ENCODE peak calls at places on chromosomes 1 and 21, in five cellular contexts. One of them, this sample, is unnamed.

GRCh38 chr1:152244576-152244975 is 20.6 kb upstream of the HRNR start:
- DNase-seq in IMR-90: no peak
- DNase-seq in heart right ventricle: no peak
- DNase-seq in HCT116: no peak
- DNase-seq in GM12865: no peak
- DNase-seq in this sample: peak

GRCh38 chr1:15704526-15705183 is 20.5 kb downstream of the PLEKHM2 start:
- DNase-seq in GM12865: no peak
- DNase-seq in IMR-90: no peak
- DNase-seq in heart right ventricle: no peak
- DNase-seq in HCT116: no peak
- DNase-seq in this sample: peak

GRCh38 chr1:29640428-29640785 is 404.1 kb downstream of the PTPRU start:
- DNase-seq in GM12865: no peak
- DNase-seq in heart right ventricle: no peak
- DNase-seq in HCT116: no peak
- DNase-seq in IMR-90: no peak
- DNase-seq in this sample: no peak

GRCh38 chr1:110675060-110675791 is 486 bp upstream of the KCNA3 start:
- DNase-seq in HCT116: no peak
- DNase-seq in heart right ventricle: peak
- DNase-seq in IMR-90: no peak
- DNase-seq in GM12865: no peak
- DNase-seq in this sample: no peak

GRCh38 chr1:208158640-208159541 is 85.3 kb downstream of the PLXNA2 start:
- DNase-seq in HCT116: no peak
- DNase-seq in IMR-90: no peak
- DNase-seq in GM12865: no peak
- DNase-seq in heart right ventricle: no peak
- DNase-seq in this sample: no peak

GRCh38 chr1:167439301-167439988 is 78.9 kb downstream of the CD247 start:
- DNase-seq in HCT116: no peak
- DNase-seq in GM12865: peak
- DNase-seq in IMR-90: peak
- DNase-seq in heart right ventricle: peak
- DNase-seq in this sample: peak

GRCh38 chr1:7264101-7264500 is 478.8 kb downstream of the CAMTA1 start:
- DNase-seq in GM12865: no peak
- DNase-seq in heart right ventricle: no peak
- DNase-seq in IMR-90: no peak
- DNase-seq in HCT116: no peak
- DNase-seq in this sample: no peak

GRCh38 chr21:16794944-16795343 is 717.9 kb upstream of the CXADR start:
- DNase-seq in IMR-90: peak
- DNase-seq in heart right ventricle: no peak
- DNase-seq in GM12865: no peak
- DNase-seq in HCT116: no peak
- DNase-seq in this sample: peak

GRCh38 chr1:25800538-25801377 is 765 bp downstream of the SELENON start:
- DNase-seq in heart right ventricle: no peak
- DNase-seq in IMR-90: no peak
- DNase-seq in GM12865: no peak
- DNase-seq in HCT116: no peak
- DNase-seq in this sample: no peak

GRCh38 chr1:9406111-9406510 is 113.4 kb downstream of the SPSB1 start:
- DNase-seq in GM12865: no peak
- DNase-seq in heart right ventricle: no peak
- DNase-seq in HCT116: no peak
- DNase-seq in IMR-90: no peak
- DNase-seq in this sample: no peak
- H3K4me3 ChIP-seq in GM12865: no peak
- H3K4me3 ChIP-seq in heart right ventricle: no peak
- H3K4me3 ChIP-seq in HCT116: no peak
- H3K4me3 ChIP-seq in IMR-90: no peak
- H3K4me3 ChIP-seq in this sample: no peak

GRCh38 chr1:99650021-99650420 is 4.1 kb downstream of the PALMD start:
- DNase-seq in GM12865: no peak
- DNase-seq in heart right ventricle: no peak
- DNase-seq in HCT116: no peak
- DNase-seq in IMR-90: no peak
- DNase-seq in this sample: no peak

GRCh38 chr1:99647460-99647859 is 1.5 kb downstream of the PALMD start:
- DNase-seq in heart right ventricle: no peak
- DNase-seq in IMR-90: no peak
- DNase-seq in GM12865: no peak
- DNase-seq in HCT116: no peak
- DNase-seq in this sample: no peak

GRCh38 chr1:99645699-99646531 is at the start of gene PALMD:
- DNase-seq in GM12865: peak
- DNase-seq in IMR-90: peak
- DNase-seq in heart right ventricle: peak
- DNase-seq in HCT116: no peak
- DNase-seq in this sample: peak

GRCh38 chr1:99646885-99647284 is 972 bp downstream of the PALMD start:
- DNase-seq in IMR-90: no peak
- DNase-seq in heart right ventricle: no peak
- DNase-seq in GM12865: no peak
- DNase-seq in HCT116: no peak
- DNase-seq in this sample: no peak

GRCh38 chr1:99648107-99648506 is 2.2 kb downstream of the PALMD start:
- DNase-seq in heart right ventricle: peak
- DNase-seq in IMR-90: no peak
- DNase-seq in GM12865: no peak
- DNase-seq in HCT116: peak
- DNase-seq in this sample: no peak
- TF ChIP-seq CTCF in heart right ventricle: peak
- TF ChIP-seq CTCF in IMR-90: no peak
- TF ChIP-seq CTCF in GM12865: no peak
- TF ChIP-seq CTCF in HCT116: peak
- TF ChIP-seq CTCF in this sample: peak

DNA sequence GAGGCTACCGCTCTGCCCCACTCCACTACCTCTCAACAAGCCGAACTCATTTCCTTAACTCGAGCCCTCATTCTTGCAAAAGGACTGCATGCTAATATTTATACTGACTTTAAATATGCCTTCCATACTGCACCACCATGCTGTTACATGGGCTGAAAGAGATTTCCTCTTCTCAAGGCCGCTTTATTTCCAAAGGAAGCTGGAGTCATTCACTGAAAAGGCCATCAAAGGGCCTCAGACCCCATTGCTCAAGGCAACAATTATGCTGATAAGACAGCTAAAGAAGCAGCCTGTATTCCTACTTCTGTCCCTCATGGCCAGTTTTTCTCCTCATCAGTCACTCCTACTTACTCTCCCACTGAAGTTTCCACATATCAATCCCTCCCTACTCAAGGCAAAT is 6.9 kb upstream of the HPDL start:
- DNase-seq in heart right ventricle: no peak
- DNase-seq in GM12865: no peak
- DNase-seq in HCT116: no peak
- DNase-seq in IMR-90: no peak
- DNase-seq in this sample: no peak
- H3K4me3 ChIP-seq in heart right ventricle: no peak
- H3K4me3 ChIP-seq in GM12865: no peak
- H3K4me3 ChIP-seq in HCT116: no peak
- H3K4me3 ChIP-seq in IMR-90: no peak
- H3K4me3 ChIP-seq in this sample: no peak

GRCh38 chr1:113219377-113219776 is 146.4 kb downstream of the LRIG2 start:
- DNase-seq in GM12865: no peak
- DNase-seq in IMR-90: no peak
- DNase-seq in heart right ventricle: no peak
- DNase-seq in HCT116: no peak
- DNase-seq in this sample: no peak
- TF ChIP-seq CTCF in GM12865: peak
- TF ChIP-seq CTCF in IMR-90: peak
- TF ChIP-seq CTCF in heart right ventricle: peak
- TF ChIP-seq CTCF in HCT116: peak
- TF ChIP-seq CTCF in this sample: peak

DNA sequence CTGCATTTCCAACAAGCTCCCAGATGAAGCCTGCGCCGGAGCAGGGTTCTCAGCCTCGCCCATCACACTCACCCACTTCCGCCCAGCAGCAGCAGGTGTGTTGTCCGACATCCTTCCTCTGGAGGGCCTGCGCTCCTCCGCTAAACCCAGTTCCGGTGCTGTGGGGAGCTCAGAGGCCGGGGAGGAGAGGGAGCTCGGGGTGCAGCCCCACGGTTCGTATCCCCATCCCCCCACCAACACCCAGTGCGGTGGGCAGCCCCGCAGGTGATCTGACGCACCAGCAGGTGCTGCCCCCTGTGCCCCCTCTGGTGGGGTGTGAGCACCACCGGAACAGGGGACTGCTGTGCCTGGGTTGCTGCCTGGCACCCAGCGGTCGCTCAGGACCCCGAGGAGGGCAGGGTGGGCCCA is 3.4 kb upstream of the PEX10 start:
- DNase-seq in IMR-90: no peak
- DNase-seq in HCT116: no peak
- DNase-seq in GM12865: peak
- DNase-seq in heart right ventricle: peak
- DNase-seq in this sample: no peak
- H3K4me3 ChIP-seq in IMR-90: no peak
- H3K4me3 ChIP-seq in HCT116: no peak
- H3K4me3 ChIP-seq in GM12865: peak
- H3K4me3 ChIP-seq in heart right ventricle: no peak
- H3K4me3 ChIP-seq in this sample: no peak